ENCODE peak calls at places on chromosomes 11 and 22, in ten cellular contexts. J, Z, Q, H, A, S, Y, R, P and T are unnamed samples.

GRCh38 chr11:16843307-16843706 is 104.9 kb downstream of the C11orf58 start:
- DNase-seq in Z (no peak), J (no peak), R (no peak), H (no peak), A (no peak), Y (peak), S (peak), P (peak), Q (no peak), T (no peak)

GRCh38 chr11:74726547-74727182 is 4.6 kb downstream of the CHRDL2 start:
- DNase-seq in R (peak), Y (peak), Z (peak), P (peak), S (peak), A (peak), H (peak), Q (peak), J (peak), T (peak)

GRCh38 chr11:45079943-45080719 is 66.3 kb upstream of the PRDM11 start:
- DNase-seq in Q (peak), S (no peak), Z (no peak), Y (peak), P (no peak), R (no peak), A (no peak), H (peak), J (peak), T (peak)

GRCh38 chr11:105236631-105237030 is 97.1 kb upstream of the CARD18 start:
- DNase-seq in A (peak), P (peak), Q (no peak), H (no peak), R (no peak), J (no peak), S (no peak), Y (no peak), Z (peak), T (no peak)

GRCh38 chr11:33394431-33395109 is 137.4 kb downstream of the HIPK3 start:
- DNase-seq in Z (no peak), R (no peak), Y (no peak), P (no peak), Q (no peak), S (no peak), A (no peak), J (no peak), H (no peak), T (no peak)

GRCh38 chr11:34748036-34748435 is 127.1 kb downstream of the EHF start:
- DNase-seq in Q (no peak), S (no peak), A (no peak), J (no peak), Y (no peak), H (no peak), P (peak), R (no peak), Z (no peak), T (no peak)

GRCh38 chr11:119741369-119742262 is 12.6 kb upstream of the NECTIN1 start:
- DNase-seq in Y (peak), Z (no peak), A (peak), R (no peak), H (peak), Q (no peak), S (no peak), J (peak), P (peak), T (peak)

GRCh38 chr11:118572914-118573550 is 823 bp downstream of the ARCN1 start:
- DNase-seq in Q (no peak), A (peak), Y (no peak), J (peak), H (peak), Z (no peak), S (peak), P (peak), R (no peak), T (no peak)

GRCh38 chr11:77322506-77322905 is 21.0 kb upstream of the GDPD4 start:
- DNase-seq in Q (no peak), S (no peak), A (peak), P (peak), H (no peak), Y (no peak), R (peak), Z (no peak), J (no peak), T (peak)

GRCh38 chr11:45280449-45280848 is 5.7 kb downstream of the SYT13 start:
- DNase-seq in P (no peak), A (no peak), R (no peak), S (peak), Q (no peak), Z (no peak), Y (no peak), J (no peak), H (no peak), T (no peak)

DNA sequence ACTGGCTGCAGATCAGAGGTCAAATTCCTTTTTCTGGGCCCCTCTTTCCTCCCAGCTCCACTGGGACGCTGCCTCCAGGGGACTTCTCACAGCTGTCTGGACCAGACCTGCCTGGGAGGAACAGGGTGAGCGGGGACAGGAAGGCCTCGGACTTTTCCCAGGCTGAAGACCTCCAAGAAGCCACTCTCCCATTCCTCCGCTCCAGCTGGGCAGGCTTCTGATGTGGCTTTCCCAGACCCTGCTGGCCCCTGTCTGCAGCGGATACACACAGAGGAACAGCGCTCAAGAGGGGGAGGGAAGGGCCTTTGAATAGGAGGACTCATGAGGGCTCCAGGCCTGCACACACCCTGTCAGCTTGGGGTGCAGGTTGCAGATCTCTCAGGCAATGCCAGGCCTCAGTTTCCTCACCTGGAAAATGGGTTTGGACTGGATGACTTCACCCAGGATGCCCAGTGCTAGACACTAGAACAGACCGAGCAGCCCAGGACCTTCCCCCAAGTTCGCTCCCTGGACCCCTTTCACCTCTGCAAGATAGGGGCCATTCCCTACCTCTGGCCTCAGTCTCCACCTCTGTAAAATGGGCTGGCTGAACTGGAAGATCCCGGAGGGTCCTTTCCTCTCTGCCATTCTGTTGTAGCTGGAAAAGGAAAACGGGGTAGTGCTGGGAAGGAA is 36.6 kb downstream of the MB start:
- DNase-seq in R (no peak), P (no peak), H (no peak), Q (no peak), J (no peak), S (no peak), Z (no peak), Y (no peak), A (no peak), T (no peak)
- TF ChIP-seq CTCF in R (no peak), P (no peak), H (no peak), Q (no peak), J (no peak), S (no peak), Z (no peak), Y (no peak), A (no peak), T (no peak)

DNA sequence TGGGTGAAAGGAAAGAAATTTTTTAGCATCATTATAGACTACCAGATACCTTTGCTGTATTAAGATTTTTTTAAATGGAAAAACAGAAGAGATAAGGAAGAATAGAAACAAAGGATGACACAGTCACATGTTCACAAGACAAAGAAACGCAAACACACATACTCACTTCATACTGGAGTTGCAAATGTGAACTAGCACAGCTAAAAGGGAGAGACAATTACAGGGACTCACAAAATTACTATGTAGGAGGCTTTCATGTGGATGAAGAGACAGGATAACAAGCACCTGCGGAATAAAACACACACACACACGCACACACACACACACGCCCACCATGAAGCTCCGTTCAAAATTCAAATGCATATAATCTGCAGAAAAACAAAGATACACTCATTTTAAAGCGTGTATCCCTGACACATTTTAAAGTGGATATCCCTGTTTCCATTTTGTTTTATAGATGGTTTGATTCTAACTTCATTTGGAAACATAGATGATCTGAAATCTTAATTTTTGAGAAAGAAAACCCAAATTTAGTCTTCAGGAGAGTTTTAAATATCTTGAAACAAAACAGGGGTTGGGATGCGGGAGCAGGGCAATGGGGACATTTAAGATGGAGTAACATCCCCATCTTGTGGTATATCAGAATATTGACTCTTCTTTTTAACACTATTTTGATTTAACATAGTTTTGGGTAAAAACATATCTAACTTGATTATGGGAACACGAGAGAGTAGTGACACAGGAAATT is 36.7 kb downstream of the JRKL start:
- DNase-seq in Y (no peak), Z (peak), H (peak), A (peak), R (no peak), J (no peak), P (peak), S (peak), Q (no peak), T (no peak)
- H3K4me3 ChIP-seq in Y (no peak), Z (no peak), H (no peak), A (no peak), R (no peak), J (no peak), P (no peak), S (no peak), Q (no peak), T (peak)

GRCh38 chr11:61891331-61892084 is at the start of gene FADS3:
- DNase-seq in H (peak), A (peak), R (peak), Z (no peak), P (peak), Y (peak), Q (peak), J (no peak), S (peak), T (peak)
- TF ChIP-seq CTCF in H (peak), A (no peak), R (no peak), Z (no peak), P (no peak), Y (no peak), Q (no peak), J (no peak), S (peak), T (no peak)

DNA sequence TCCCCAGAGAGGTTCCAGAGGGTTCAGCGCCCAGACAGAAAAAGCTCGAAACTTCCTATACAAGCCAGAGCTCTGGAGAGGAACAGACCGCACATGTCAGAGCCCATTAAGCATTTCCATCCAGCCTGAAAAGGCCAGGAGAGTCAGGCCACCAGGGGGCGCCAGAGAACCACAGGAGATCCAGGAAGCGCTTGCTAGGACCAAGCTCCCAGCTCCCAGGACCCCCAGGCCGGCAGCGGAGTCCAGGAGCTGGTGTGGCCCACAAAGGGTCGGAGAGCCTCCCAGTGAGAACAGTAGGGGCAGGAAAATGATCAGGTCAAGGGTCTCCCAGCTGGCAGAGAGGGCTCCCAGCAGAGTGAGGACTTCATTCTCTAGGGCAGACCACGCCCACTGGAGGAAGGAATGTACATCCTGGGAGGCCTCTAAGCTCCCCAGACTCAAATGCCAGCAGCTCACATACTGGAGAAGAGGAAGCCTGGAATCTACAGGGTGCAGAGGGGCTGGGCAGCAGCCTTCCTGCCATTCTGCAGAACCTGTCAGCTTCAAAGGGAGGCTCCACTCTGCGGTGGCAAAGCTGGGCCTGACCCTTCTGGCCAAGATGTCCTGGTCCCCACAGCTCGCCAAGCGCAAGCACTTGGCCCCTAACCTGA is 2.1 kb upstream of the MEI1 start:
- DNase-seq in P (peak), Q (peak), Y (peak), H (peak), Z (peak), J (peak), S (peak), R (peak), A (peak), T (peak)
- H3K4me3 ChIP-seq in P (no peak), Q (no peak), Y (peak), H (no peak), Z (no peak), J (no peak), S (no peak), R (peak), A (peak), T (no peak)

GRCh38 chr11:92070026-92070889 is 154.4 kb upstream of the FAT3 start:
- DNase-seq in Y (no peak), H (no peak), S (no peak), R (no peak), P (no peak), A (peak), Q (no peak), Z (no peak), J (no peak), T (no peak)
- TF ChIP-seq CTCF in Y (no peak), H (no peak), S (peak), R (no peak), P (peak), A (no peak), Q (no peak), Z (no peak), J (no peak), T (no peak)

DNA sequence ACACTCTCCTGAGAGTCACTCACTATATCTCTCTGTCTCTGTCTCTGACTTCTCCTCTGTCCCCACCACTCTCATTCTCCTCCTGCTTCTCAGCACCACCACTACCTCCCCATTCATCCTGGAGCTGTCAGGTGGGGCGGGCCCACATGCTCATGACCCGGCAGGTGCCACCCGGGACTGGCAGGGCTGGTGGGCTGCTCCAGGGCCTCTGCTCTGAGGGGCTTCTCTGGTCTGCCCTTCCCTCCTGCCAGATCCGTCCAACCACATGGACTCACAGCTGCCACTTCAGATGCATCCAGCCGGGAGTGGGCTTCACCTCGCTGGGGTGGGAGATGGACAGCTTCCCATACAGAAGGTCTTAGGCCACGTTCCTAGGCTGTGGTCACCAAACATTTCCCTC is 4.8 kb upstream of the EMID1 start:
- DNase-seq in Q (no peak), Z (no peak), J (no peak), S (no peak), P (no peak), A (no peak), R (no peak), H (no peak), Y (no peak), T (no peak)
- H3K4me3 ChIP-seq in Q (no peak), Z (no peak), J (no peak), S (no peak), P (no peak), A (no peak), R (no peak), H (no peak), Y (no peak), T (no peak)